ENCODE peak calls at places on chromosomes 2 and 18, in five cellular contexts. Y is adrenal gland, X is bronchial epithelial cell, W is GM10248, P is pancreas. G is an unnamed sample.

GRCh38 chr2:38274286-38275276 is 102.5 kb downstream of the ATL2 start:
- DNase-seq in W (peak), Y (peak), X (peak), P (no peak), G (peak)

GRCh38 chr18:43563780-43564179 is 286.5 kb upstream of the SYT4 start:
- DNase-seq in W (no peak), X (peak), Y (peak), P (peak), G (peak)

GRCh38 chr2:234690569-234691225 is 193.8 kb upstream of the ARL4C start:
- DNase-seq in W (no peak), P (no peak), X (peak), Y (no peak), G (no peak)

GRCh38 chr2:36951574-36951973 is 14.8 kb downstream of the STRN start:
- DNase-seq in Y (no peak), X (peak), P (no peak), W (no peak), G (no peak)

GRCh38 chr2:204944927-204945326 is 399.7 kb downstream of the PARD3B start:
- DNase-seq in X (no peak), Y (no peak), P (no peak), W (no peak), G (no peak)

GRCh38 chr2:207180741-207181140 is 15.0 kb upstream of the KLF7 start:
- DNase-seq in X (no peak), P (no peak), Y (no peak), W (no peak), G (no peak)

GRCh38 chr2:163580757-163581156 is 155.1 kb downstream of the FIGN start:
- DNase-seq in X (no peak), Y (no peak), P (no peak), W (no peak), G (no peak)

GRCh38 chr2:8234253-8234652 is 447.6 kb upstream of the ID2 start:
- DNase-seq in X (no peak), Y (no peak), P (no peak), W (no peak), G (no peak)

GRCh38 chr2:55961318-55961911 is 37.8 kb upstream of the EFEMP1 start:
- DNase-seq in X (peak), Y (no peak), P (no peak), W (peak), G (peak)

GRCh38 chr2:242002944-242003343 is 133.4 kb downstream of the RTP5 start:
- DNase-seq in X (no peak), Y (no peak), P (no peak), W (no peak), G (no peak)

GRCh38 chr2:181430406-181431199 is 26.6 kb upstream of the ITGA4 start:
- DNase-seq in X (peak), P (no peak), W (no peak), Y (no peak), G (no peak)

GRCh38 chr2:237485304-237485703 is 1.7 kb upstream of the MLPH start:
- DNase-seq in Y (no peak), P (no peak), X (no peak), W (no peak), G (no peak)

GRCh38 chr2:75497256-75497655 is 63.5 kb downstream of the EVA1A start:
- DNase-seq in W (no peak), P (no peak), Y (no peak), X (no peak), G (no peak)

DNA sequence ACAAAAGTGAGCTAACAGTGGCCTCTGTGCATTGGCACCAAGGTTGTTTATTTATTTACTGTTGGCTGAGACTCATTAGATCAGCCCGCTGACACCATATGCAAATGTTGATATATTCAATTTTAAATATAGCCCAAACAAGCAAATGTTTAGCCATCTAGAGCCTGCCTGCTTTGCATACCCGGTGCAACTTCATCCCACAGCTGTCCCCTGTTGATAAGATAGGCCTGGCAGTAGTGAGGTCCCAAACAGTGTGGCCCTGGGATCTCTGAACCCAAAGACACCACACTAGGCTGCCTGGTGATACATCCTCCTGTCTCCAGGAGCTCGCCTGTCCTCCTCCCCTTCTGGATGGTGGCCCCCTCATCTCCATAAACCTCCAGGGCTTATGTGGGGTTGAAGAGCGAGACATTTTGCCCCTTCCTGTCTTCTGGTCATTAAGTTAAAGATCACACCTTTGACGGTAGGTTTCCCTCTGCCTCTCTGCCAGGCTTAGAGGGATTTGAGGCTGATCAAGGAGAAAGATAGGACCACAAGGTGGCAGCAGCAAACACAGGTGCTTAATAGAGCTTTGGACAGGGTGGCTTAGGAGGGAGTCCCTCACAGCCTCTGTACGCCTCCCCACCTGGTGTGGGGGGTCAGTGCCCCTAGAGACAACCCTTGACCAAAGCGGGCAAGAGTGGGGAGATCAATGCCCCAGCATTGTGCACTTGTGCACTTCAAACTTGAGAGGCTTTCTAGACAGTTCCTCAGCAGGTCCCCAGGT is 23.7 kb upstream of the MYO5B start:
- DNase-seq in Y (peak), P (peak), W (peak), X (peak), G (peak)
- TF ChIP-seq CTCF in Y (no peak), P (no peak), W (peak), X (peak), G (peak)

GRCh38 chr2:174522553-174522952 is 35.7 kb upstream of the GPR155 start:
- DNase-seq in W (no peak), P (no peak), Y (no peak), X (peak), G (no peak)
- TF ChIP-seq CTCF in W (no peak), P (peak), Y (peak), X (no peak), G (peak)

GRCh38 chr2:210713122-210713521 is 156.7 kb downstream of the CPS1 start:
- DNase-seq in X (no peak), W (no peak), Y (no peak), P (no peak), G (no peak)
- TF ChIP-seq CTCF in X (no peak), W (no peak), Y (no peak), P (no peak), G (no peak)

GRCh38 chr2:240149943-240150784 is 9.7 kb upstream of the OTOS start:
- DNase-seq in Y (peak), X (peak), P (no peak), W (peak), G (peak)
- TF ChIP-seq CTCF in Y (peak), X (peak), P (peak), W (peak), G (peak)

GRCh38 chr2:208782097-208782496 is 375.5 kb downstream of the PTH2R start:
- DNase-seq in P (no peak), Y (no peak), W (no peak), X (no peak), G (no peak)

GRCh38 chr2:208781166-208781565 is 374.6 kb downstream of the PTH2R start:
- DNase-seq in W (no peak), P (no peak), Y (no peak), X (peak), G (no peak)

DNA sequence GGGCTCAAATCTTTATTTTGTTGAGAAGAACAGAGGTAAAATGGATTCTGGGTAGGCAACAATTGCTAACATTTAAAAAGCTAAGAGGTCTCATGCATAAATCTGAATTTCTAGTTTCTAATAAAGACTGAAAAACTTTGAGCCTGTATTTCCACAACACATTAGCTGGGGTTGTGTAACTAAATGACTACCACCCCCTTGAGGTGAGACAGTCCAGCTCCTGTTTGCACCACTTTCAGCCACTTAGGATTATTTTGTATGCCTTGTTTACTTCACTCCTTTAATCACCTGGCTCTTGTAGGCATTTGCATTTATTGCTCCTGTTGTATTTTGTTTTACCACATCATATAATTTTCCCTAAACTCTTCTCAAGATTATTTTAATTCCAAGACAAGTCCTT is 376.6 kb downstream of the PTH2R start:
- DNase-seq in Y (no peak), P (no peak), W (no peak), X (peak), G (no peak)
- TF ChIP-seq CTCF in Y (no peak), P (no peak), W (no peak), X (peak), G (peak)

GRCh38 chr2:81858998-81859397 is 1554.4 kb upstream of the LRRTM1 start:
- DNase-seq in P (no peak), Y (no peak), W (no peak), X (peak), G (no peak)
- TF ChIP-seq CTCF in P (no peak), Y (no peak), W (no peak), X (no peak), G (no peak)

G was measured in GM13977.